ENCODE peak calls at places on chromosomes 6 and 20, in nine cellular contexts. C is heart left ventricle, E is A549, F is H1, K is fibroblast of mammary gland, V is tibial artery, S is sigmoid colon, H is kidney epithelial cell, M is fibroblast of lung. P is an unnamed sample.

GRCh38 chr6:42692151-42692911 is 30.1 kb downstream of the PRPH2 start:
- DNase-seq in M (peak), S (no peak), F (no peak), H (peak), K (peak), V (no peak), C (no peak), E (no peak), P (peak)

GRCh38 chr20:49460916-49461315 is 21.6 kb downstream of the KCNB1 start:
- DNase-seq in E (no peak), H (no peak), K (no peak), V (no peak), M (no peak), C (no peak), S (no peak), F (no peak), P (no peak)

GRCh38 chr6:131519670-131520436 is 53.2 kb upstream of the ARG1 start:
- DNase-seq in C (no peak), M (peak), E (peak), S (no peak), K (peak), H (peak), F (no peak), V (no peak), P (no peak)

GRCh38 chr6:43990627-43991619 is 136.3 kb downstream of the MRPL14 start:
- DNase-seq in E (peak), F (no peak), K (peak), H (no peak), S (peak), M (peak), V (peak), C (no peak), P (no peak)

GRCh38 chr6:142420822-142421221 is 119.0 kb downstream of the ADGRG6 start:
- DNase-seq in M (no peak), S (no peak), C (no peak), F (no peak), K (no peak), H (no peak), E (no peak), V (no peak), P (no peak)

GRCh38 chr6:5087389-5087788 is 2.2 kb downstream of the PPP1R3G start:
- DNase-seq in S (no peak), V (peak), E (no peak), C (peak), K (no peak), M (no peak), H (no peak), F (no peak), P (no peak)

GRCh38 chr6:113560908-113561307 is 296.2 kb upstream of the MARCKS start:
- DNase-seq in S (no peak), M (peak), V (no peak), H (no peak), K (peak), C (no peak), E (peak), F (no peak), P (peak)

GRCh38 chr20:25623225-25623735 is 534 bp downstream of the NANP start:
- DNase-seq in V (peak), M (no peak), F (peak), E (peak), C (peak), H (no peak), S (peak), K (peak), P (no peak)

GRCh38 chr6:147029923-147030322 is 174.3 kb upstream of the STXBP5 start:
- DNase-seq in V (no peak), S (no peak), E (no peak), F (no peak), H (no peak), C (no peak), M (no peak), K (no peak), P (no peak)

GRCh38 chr6:131290955-131291354 is 155.7 kb downstream of the AKAP7 start:
- DNase-seq in E (no peak), F (no peak), H (no peak), C (no peak), M (no peak), K (no peak), S (no peak), V (no peak), P (no peak)

GRCh38 chr6:4413073-4413472 is 277.7 kb upstream of the ECI2 start:
- DNase-seq in V (no peak), K (peak), C (no peak), S (no peak), H (no peak), F (no peak), M (peak), E (no peak), P (no peak)

GRCh38 chr20:47273591-47274235 is 82.8 kb downstream of the ZMYND8 start:
- DNase-seq in H (no peak), V (no peak), K (peak), F (no peak), C (no peak), E (peak), S (no peak), M (no peak), P (no peak)

GRCh38 chr20:37990571-37991151 is 42.6 kb downstream of the TTI1 start:
- DNase-seq in E (peak), C (peak), F (no peak), M (peak), K (peak), V (no peak), S (no peak), H (peak), P (no peak)

GRCh38 chr20:33328157-33328556 is 45.1 kb downstream of the BPIFB1 start:
- DNase-seq in M (no peak), V (no peak), E (no peak), S (no peak), H (no peak), K (no peak), C (no peak), F (no peak), P (no peak)

GRCh38 chr20:40134176-40134575 is 554.9 kb downstream of the MAFB start:
- DNase-seq in F (no peak), M (no peak), S (no peak), K (no peak), H (no peak), V (no peak), C (no peak), E (no peak), P (no peak)

GRCh38 chr6:161101517-161101916 is 109.9 kb downstream of the MAP3K4 start:
- DNase-seq in E (no peak), V (no peak), F (no peak), K (no peak), H (no peak), S (no peak), M (peak), C (no peak), P (no peak)

GRCh38 chr6:146697921-146698320 is 99.1 kb downstream of the ADGB start:
- DNase-seq in M (no peak), H (no peak), V (no peak), K (no peak), E (no peak), S (no peak), F (no peak), C (no peak), P (no peak)

GRCh38 chr20:58875541-58876134 is 23.1 kb downstream of the GNAS start:
- DNase-seq in M (no peak), F (no peak), C (no peak), E (no peak), V (no peak), K (no peak), S (no peak), H (no peak), P (no peak)

GRCh38 chr20:38866265-38867061 is 59.8 kb upstream of the FAM83D start:
- DNase-seq in C (no peak), E (no peak), K (no peak), F (no peak), H (no peak), S (no peak), M (no peak), V (no peak), P (no peak)

GRCh38 chr20:62069741-62070216 is 4.1 kb upstream of the TAF4 start:
- DNase-seq in S (no peak), H (peak), E (no peak), F (no peak), C (no peak), V (no peak), M (peak), K (peak), P (no peak)

GRCh38 chr6:162245831-162246230 is 481.7 kb downstream of the PRKN start:
- DNase-seq in K (no peak), E (peak), H (no peak), V (no peak), F (no peak), M (no peak), C (no peak), S (no peak), P (peak)

GRCh38 chr20:38173237-38174156 is 8.4 kb upstream of the TGM2 start:
- DNase-seq in C (no peak), S (peak), V (peak), K (peak), H (peak), F (no peak), M (peak), E (peak), P (peak)

GRCh38 chr6:69914015-69914485 is 47.7 kb downstream of the COL19A1 start:
- DNase-seq in H (no peak), C (no peak), V (no peak), S (no peak), M (peak), F (no peak), K (no peak), E (no peak), P (no peak)

GRCh38 chr6:154512214-154512613 is 1.7 kb upstream of the CNKSR3 start:
- DNase-seq in M (no peak), K (no peak), C (no peak), E (no peak), V (no peak), F (no peak), S (no peak), H (no peak), P (no peak)

GRCh38 chr20:45235995-45236394 is 14.8 kb downstream of the SEMG2 start:
- DNase-seq in K (no peak), M (no peak), C (no peak), V (no peak), S (no peak), F (peak), E (no peak), H (no peak), P (no peak)

GRCh38 chr6:25511386-25511785 is 140.6 kb upstream of the SCGN start:
- DNase-seq in H (no peak), V (no peak), S (no peak), E (no peak), M (no peak), C (no peak), K (peak), F (no peak), P (no peak)

GRCh38 chr6:43936476-43936875 is 166.5 kb downstream of the VEGFA start:
- DNase-seq in K (no peak), F (no peak), M (no peak), V (peak), S (peak), C (no peak), E (no peak), H (no peak), P (no peak)

GRCh38 chr20:35739294-35740163 is 2.5 kb downstream of the RBM39 start:
- DNase-seq in E (peak), M (peak), C (no peak), K (peak), V (no peak), F (no peak), H (no peak), S (no peak), P (no peak)
- TF ChIP-seq CTCF in E (no peak), M (no peak), C (peak), K (peak), V (peak), F (no peak), H (no peak), S (no peak), P (peak)

DNA sequence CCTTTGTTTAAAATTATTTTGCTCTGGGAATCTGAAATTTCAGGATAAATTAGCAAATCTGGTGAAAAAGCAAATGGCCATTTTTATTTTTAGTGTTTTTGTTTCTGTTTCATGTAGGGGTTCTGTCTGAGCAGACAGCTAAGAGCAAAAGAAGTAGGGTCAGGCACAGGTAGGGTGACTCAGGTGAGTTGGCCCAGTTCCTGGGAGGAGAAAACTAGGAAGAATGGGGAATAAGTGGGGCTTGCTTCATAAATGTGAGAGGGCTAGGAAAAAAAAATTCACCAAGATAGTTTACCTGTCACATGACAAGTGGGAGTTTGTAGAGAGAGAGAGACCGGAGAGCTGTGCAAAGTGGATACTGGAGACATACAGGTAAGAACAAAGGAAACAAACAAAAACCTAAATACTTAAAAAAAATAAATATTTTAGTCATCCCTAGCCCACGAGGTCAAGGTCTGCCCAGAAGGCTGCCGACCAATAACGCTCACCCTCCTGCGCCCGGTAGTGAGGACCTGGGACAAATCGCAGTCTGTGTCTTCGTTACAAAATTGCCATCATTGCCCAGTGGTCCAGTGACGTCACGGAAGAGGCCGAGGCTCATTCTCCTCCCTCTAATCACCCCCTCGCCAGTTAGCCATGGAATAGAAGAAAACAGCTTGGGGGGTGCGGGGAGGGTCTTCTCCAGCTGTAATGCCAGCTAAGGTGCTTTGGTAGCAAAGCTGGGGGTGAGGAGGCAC is 2.3 kb downstream of the THBD start:
- DNase-seq in E (no peak), M (no peak), C (no peak), F (no peak), K (no peak), H (no peak), V (no peak), S (no peak), P (no peak)
- H3K4me3 ChIP-seq in E (peak), M (peak), C (peak), F (peak), K (no peak), H (no peak), V (peak), S (peak), P (no peak)

GRCh38 chr6:109095036-109095820 is at the start of gene CEP57L1:
- DNase-seq in S (peak), V (peak), E (peak), M (peak), H (peak), F (peak), K (peak), C (peak), P (peak)
- TF ChIP-seq CTCF in S (no peak), V (no peak), E (no peak), M (no peak), H (no peak), F (peak), K (no peak), C (no peak), P (peak)

DNA sequence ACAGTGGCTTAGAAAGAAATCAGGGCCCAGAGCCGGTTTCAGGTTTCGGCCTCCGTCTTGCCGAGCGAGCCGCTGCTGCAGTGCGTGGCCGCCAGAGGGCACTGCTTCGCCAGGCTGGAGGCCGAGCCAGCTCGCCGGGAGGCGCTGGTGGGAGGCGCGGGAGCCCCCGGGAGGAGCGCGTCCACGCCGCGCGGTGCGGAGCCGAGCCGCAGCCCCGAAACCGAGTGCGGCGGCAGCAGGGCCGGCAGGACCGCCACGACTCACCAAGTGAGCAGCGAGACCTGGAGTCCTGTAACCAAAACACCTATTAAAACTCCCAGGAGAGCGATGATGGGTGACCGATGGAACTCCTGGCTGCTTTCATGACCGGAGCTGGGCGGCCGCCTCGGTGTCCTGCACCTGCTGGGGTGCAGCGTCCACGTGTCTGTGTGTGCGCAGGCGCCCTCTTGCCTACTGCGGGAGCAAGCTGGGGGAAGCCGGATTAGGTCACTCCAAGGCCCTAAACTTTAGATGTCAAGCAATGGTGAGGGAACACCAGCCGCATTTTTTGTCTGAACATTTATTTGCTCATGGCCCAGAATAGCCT is 186.9 kb upstream of the UST start:
- DNase-seq in K (peak), M (peak), V (peak), H (no peak), S (peak), C (peak), E (peak), F (peak), P (peak)
- H3K4me3 ChIP-seq in K (peak), M (peak), V (peak), H (peak), S (peak), C (peak), E (peak), F (peak), P (peak)

GRCh38 chr6:2157441-2158127 is 87.8 kb downstream of the GMDS start:
- DNase-seq in K (peak), C (no peak), E (no peak), M (peak), H (peak), V (no peak), S (no peak), F (no peak), P (no peak)

GRCh38 chr6:2162089-2162465 is 83.3 kb downstream of the GMDS start:
- DNase-seq in M (no peak), K (no peak), C (no peak), H (no peak), V (no peak), E (no peak), S (no peak), F (no peak), P (no peak)

GRCh38 chr6:2164481-2164880 is 80.9 kb downstream of the GMDS start:
- DNase-seq in S (no peak), M (no peak), K (no peak), E (no peak), F (no peak), C (no peak), V (no peak), H (no peak), P (no peak)

GRCh38 chr6:2155206-2155605 is 90.2 kb downstream of the GMDS start:
- DNase-seq in F (no peak), S (no peak), V (no peak), M (no peak), E (no peak), C (no peak), K (no peak), H (no peak), P (no peak)

DNA sequence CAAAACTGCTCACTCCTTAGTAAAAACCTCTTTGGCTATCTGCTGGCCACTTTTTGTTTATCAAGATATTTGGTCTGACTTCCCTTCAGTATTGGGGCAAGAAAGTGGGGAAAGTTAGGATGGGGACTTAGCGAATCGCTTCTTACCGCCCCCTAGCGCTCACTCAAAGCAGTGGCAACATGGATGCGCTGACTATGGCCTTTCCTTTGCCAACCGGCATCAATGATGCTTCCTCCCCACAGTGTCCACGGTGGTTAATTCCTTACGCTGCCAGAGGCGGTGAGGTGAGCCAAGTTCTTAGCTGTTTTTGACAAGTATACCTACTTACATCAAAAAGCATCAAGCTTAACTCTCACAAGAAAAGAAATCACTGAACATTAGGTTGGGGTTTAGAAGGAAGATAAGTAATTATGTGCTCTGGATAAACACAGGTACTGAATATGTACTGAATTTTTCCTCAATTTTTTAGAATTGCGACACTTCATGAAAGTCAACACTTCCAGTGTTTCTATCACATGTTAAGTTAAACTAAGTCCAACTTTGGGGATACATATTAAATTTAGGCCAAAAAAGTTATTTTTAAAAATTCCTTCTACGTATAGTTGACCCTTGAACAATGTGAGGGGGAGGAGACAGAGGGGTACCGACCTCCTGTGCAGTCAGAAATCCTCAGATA is 86.7 kb downstream of the GMDS start:
- DNase-seq in K (peak), S (no peak), F (peak), V (no peak), M (peak), H (no peak), C (no peak), E (peak), P (no peak)
- TF ChIP-seq CTCF in K (peak), S (no peak), F (peak), V (no peak), M (peak), H (peak), C (no peak), E (peak), P (peak)

GRCh38 chr6:7153807-7154206 is 46.0 kb downstream of the RREB1 start:
- DNase-seq in F (no peak), H (no peak), C (no peak), E (no peak), S (no peak), K (no peak), M (no peak), V (no peak), P (no peak)

GRCh38 chr6:7152467-7152866 is 44.7 kb downstream of the RREB1 start:
- DNase-seq in S (no peak), F (no peak), E (no peak), C (no peak), M (no peak), V (no peak), H (no peak), K (no peak), P (no peak)

GRCh38 chr6:7156666-7157278 is 49.0 kb downstream of the RREB1 start:
- DNase-seq in E (no peak), F (no peak), H (no peak), C (no peak), V (no peak), S (no peak), K (peak), M (peak), P (no peak)

GRCh38 chr6:7155871-7156579 is 48.3 kb downstream of the RREB1 start:
- DNase-seq in E (no peak), S (no peak), H (no peak), F (no peak), V (no peak), K (no peak), M (no peak), C (no peak), P (no peak)

DNA sequence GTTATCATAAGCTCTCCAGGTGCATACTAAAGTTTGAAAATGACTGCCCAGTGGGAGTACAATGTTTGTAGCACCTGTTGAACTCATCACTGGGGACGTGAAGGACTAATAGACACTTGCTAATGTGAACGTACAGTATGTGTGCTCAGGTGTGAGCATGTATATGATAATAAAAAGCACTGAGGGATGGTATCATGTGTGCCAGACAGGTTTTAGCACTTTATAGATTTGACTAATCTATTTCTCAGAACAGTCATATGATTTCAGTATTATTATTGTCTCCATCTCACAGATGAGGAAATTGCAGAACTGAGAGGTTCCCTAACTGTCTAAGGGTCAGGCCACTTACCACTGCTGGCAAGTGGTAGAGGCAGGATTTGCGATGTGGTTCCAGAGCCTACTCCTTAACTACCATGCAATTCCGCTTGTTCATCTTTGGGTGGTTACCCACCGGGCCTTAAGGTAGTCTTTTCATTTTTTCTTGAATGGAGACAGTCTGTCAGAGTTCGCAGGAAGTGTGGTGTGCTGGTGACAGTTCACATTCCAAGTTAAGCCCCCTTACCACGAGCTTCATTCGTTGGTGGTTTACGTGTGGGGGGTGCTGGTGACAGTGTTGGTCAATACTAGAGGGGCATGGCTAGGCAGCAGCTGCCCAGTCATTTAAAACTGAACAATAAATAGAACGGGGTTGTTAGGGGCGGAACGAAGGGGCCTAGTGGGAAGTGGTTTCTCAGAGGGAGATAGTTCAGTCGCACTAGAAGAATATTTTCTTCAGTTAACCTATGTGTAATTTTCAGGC is 46.8 kb downstream of the RREB1 start:
- DNase-seq in K (no peak), E (no peak), F (no peak), C (no peak), M (no peak), H (no peak), S (no peak), V (no peak), P (no peak)
- H3K4me3 ChIP-seq in K (no peak), E (no peak), F (no peak), C (no peak), M (no peak), H (no peak), S (no peak), V (no peak), P (no peak)

GRCh38 chr20:50506270-50506579 is 4.0 kb upstream of the PTPN1 start:
- DNase-seq in S (peak), H (no peak), F (no peak), C (no peak), M (no peak), K (no peak), V (no peak), E (no peak), P (no peak)
- TF ChIP-seq CTCF in S (no peak), H (no peak), F (peak), C (no peak), M (no peak), K (peak), V (no peak), E (no peak), P (peak)